ENCODE peak calls at places on chromosome X, in four cellular contexts. D is GM12878, V is K562, P is GM12891. T is an unnamed sample.

GRCh38 chrX:74931214-74931613 is 6.0 kb upstream of the NEXMIF start:
- DNase-seq in D (no peak), V (peak), P (no peak), T (no peak)

GRCh38 chrX:70552174-70552704 is 107.6 kb downstream of the DLG3 start:
- DNase-seq in D (no peak), V (no peak), P (no peak), T (no peak)

GRCh38 chrX:130147631-130148030 is 18.0 kb downstream of the AIFM1 start:
- DNase-seq in D (no peak), V (no peak), P (no peak), T (peak)

GRCh38 chrX:134743121-134743520 is 84.8 kb upstream of the PLAC1 start:
- DNase-seq in D (no peak), V (no peak), P (no peak), T (no peak)

GRCh38 chrX:150152036-150152435 is 211.1 kb upstream of the MAMLD1 start:
- DNase-seq in D (no peak), V (no peak), P (no peak), T (no peak)

GRCh38 chrX:110049096-110049495 is 46.2 kb downstream of the TMEM164 start:
- DNase-seq in D (no peak), V (no peak), P (no peak), T (no peak)

GRCh38 chrX:11188664-11189063 is 77.5 kb downstream of the HCCS start:
- DNase-seq in D (no peak), V (no peak), P (no peak), T (no peak)

GRCh38 chrX:122119361-122119760 is 1064.7 kb upstream of the GRIA3 start:
- DNase-seq in D (no peak), V (no peak), P (no peak), T (no peak)

GRCh38 chrX:54090880-54091279 is 46.6 kb upstream of the PHF8 start:
- DNase-seq in D (no peak), V (no peak), P (no peak), T (no peak)

GRCh38 chrX:10972731-10973130 is 138.4 kb upstream of the HCCS start:
- DNase-seq in D (no peak), V (no peak), P (no peak), T (no peak)

GRCh38 chrX:139204903-139205667 is 325.5 kb upstream of the F9 start:
- DNase-seq in D (no peak), V (peak), P (peak), T (no peak)

GRCh38 chrX:13835825-13836224 is 18.9 kb upstream of the GPM6B start:
- DNase-seq in D (no peak), V (no peak), P (no peak), T (no peak)

GRCh38 chrX:150365953-150366911 is 3.1 kb downstream of the MAMLD1 start:
- DNase-seq in D (no peak), V (peak), P (no peak), T (no peak)

GRCh38 chrX:78619829-78620228 is 39.3 kb downstream of the RTL3 start:
- DNase-seq in D (no peak), V (no peak), P (no peak), T (no peak)

GRCh38 chrX:39331062-39331704 is 529.9 kb downstream of the MID1IP1 start:
- DNase-seq in D (peak), V (no peak), P (no peak), T (no peak)

GRCh38 chrX:10395179-10395578 is 225.2 kb downstream of the MID1 start:
- DNase-seq in D (no peak), V (no peak), P (no peak), T (no peak)

GRCh38 chrX:72123471-72124185 is 8.1 kb downstream of the RTL5 start:
- DNase-seq in D (no peak), V (no peak), P (no peak), T (peak)

GRCh38 chrX:10022273-10022541 is 55.0 kb downstream of the CLDN34 start:
- DNase-seq in D (no peak), V (no peak), P (no peak), T (no peak)

GRCh38 chrX:135434258-135435138 is 12.8 kb downstream of the SMIM10L2A start:
- DNase-seq in D (no peak), V (no peak), P (no peak), T (no peak)

DNA sequence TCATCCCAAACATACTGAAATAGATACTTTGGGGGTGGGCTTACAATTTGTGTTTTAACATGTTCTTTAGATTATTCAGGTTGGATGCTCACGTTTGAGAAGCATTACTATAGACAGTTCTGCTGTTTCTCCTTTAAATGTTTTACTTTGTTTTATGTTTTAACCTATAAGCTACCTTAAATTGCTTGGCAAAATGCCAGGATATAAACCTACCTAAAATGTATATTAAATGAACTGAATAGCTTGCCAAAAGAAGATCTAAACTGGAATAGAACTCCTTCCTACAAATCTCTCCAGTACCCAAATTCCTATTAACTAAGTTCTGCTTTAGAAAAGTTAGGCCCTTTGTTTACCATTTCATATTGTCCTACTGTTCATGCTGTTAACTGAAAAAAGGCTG is 124.4 kb downstream of the TBX22 start:
- DNase-seq in D (no peak), V (no peak), P (no peak), T (no peak)
- TF ChIP-seq SPI1 in D (no peak), V (no peak), P (no peak), T (no peak)

GRCh38 chrX:123834116-123834515 is 25.7 kb upstream of the XIAP start:
- DNase-seq in D (no peak), V (no peak), P (no peak), T (no peak)

GRCh38 chrX:123833387-123833786 is 26.5 kb upstream of the XIAP start:
- DNase-seq in D (peak), V (peak), P (peak), T (peak)

GRCh38 chrX:123835661-123836371 is 24.0 kb upstream of the XIAP start:
- DNase-seq in D (no peak), V (no peak), P (no peak), T (no peak)

DNA sequence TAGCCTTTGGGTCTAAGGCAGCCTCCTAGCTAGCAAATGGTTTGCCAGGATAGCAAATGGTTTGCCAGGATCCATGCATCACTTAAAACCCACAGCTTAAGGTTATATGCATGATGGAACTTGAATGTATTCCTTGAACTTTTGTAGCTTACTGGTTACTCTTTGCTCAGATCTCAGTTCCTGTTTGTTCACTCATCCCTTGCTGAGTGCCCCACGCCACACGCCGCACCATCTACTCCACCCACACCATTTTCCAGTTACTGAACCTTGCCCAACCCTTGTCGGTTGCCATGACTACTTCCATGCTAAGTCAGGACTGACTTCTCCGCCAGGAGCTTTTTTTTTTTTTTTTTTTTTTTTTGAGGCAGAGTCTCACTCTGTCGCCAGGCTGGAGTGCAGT is 29.5 kb upstream of the XIAP start:
- DNase-seq in D (peak), V (no peak), P (peak), T (peak)
- TF ChIP-seq SPI1 in D (peak), V (no peak), P (peak), T (no peak)

DNA sequence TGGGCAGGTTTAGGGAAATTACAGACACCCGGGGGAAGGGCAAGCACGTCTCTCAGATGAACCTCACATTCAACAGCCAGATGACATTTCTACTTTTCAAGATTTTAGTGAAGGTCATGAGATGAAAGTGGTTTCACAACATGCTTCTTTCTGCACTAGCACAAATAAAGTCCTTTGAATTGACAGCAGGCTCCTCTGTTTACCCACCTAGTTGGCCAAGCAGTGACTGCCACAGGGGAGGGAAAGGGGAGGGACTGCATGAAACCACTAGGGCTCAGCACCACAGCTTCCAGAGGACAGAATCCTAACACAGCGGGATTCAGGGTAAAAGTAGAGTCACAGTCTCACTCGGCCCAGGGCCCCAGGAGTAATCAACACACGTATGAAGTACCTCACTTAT is 6.2 kb downstream of the RAB40A start:
- DNase-seq in D (no peak), V (no peak), P (no peak), T (no peak)
- TF ChIP-seq SPI1 in D (no peak), V (no peak), P (no peak), T (no peak)

GRCh38 chrX:102654696-102655095 is 3.4 kb downstream of the GPRASP1 start:
- DNase-seq in D (no peak), V (no peak), P (no peak), T (no peak)
- TF ChIP-seq SPI1 in D (no peak), V (no peak), P (no peak), T (no peak)

GRCh38 chrX:118745570-118745969 is 18.2 kb downstream of the IL13RA1 start:
- DNase-seq in D (no peak), V (no peak), P (no peak), T (no peak)
- TF ChIP-seq SPI1 in D (no peak), V (no peak), P (no peak), T (no peak)

T was measured in HL-60.